ENCODE peak calls at places on chromosome 21, in eight cellular contexts. One of them, this sample, is unnamed.

GRCh38 chr21:46056450-46056903 is 41.4 kb upstream of the COL6A2 start:
- DNase-seq in AG09319: peak; percentile 83
- DNase-seq in stimulated activated CD8-positive, alpha-beta memory T cell treated with anti-CD3 and anti-CD28 coated beads, Interleukin-2, amount 100 ng/mL, for 1 hour: no peak
- DNase-seq in activated naive CD8-positive, alpha-beta T cell treated with anti-CD3 and anti-CD28 coated beads, Interleukin-2, amount 10 ng/mL, durations not matched to agents 7 days and 5 days: no peak
- DNase-seq in substantia nigra: no peak
- DNase-seq in HFFc6: peak; percentile 52
- DNase-seq in adipocyte: peak; percentile 89
- DNase-seq in stimulated activated CD4-positive, alpha-beta T cell treated with anti-CD3 and anti-CD28 coated beads, Interleukin-2, amount 100 ng/mL, for 48 hours: no peak
- DNase-seq in this sample: no peak

GRCh38 chr21:39123375-39123774 is 59.9 kb downstream of the PSMG1 start:
- DNase-seq in HFFc6: no peak
- DNase-seq in stimulated activated CD4-positive, alpha-beta T cell treated with anti-CD3 and anti-CD28 coated beads, Interleukin-2, amount 100 ng/mL, for 48 hours: no peak
- DNase-seq in AG09319: no peak
- DNase-seq in stimulated activated CD8-positive, alpha-beta memory T cell treated with anti-CD3 and anti-CD28 coated beads, Interleukin-2, amount 100 ng/mL, for 1 hour: no peak
- DNase-seq in substantia nigra: no peak
- DNase-seq in adipocyte: no peak
- DNase-seq in activated naive CD8-positive, alpha-beta T cell treated with anti-CD3 and anti-CD28 coated beads, Interleukin-2, amount 10 ng/mL, durations not matched to agents 7 days and 5 days: no peak
- DNase-seq in this sample: no peak

GRCh38 chr21:46457801-46458314 is 833 bp upstream of the DIP2A start:
- DNase-seq in stimulated activated CD4-positive, alpha-beta T cell treated with anti-CD3 and anti-CD28 coated beads, Interleukin-2, amount 100 ng/mL, for 48 hours: peak; percentile 22
- DNase-seq in HFFc6: peak; percentile 43
- DNase-seq in AG09319: no peak
- DNase-seq in adipocyte: peak; percentile 75
- DNase-seq in stimulated activated CD8-positive, alpha-beta memory T cell treated with anti-CD3 and anti-CD28 coated beads, Interleukin-2, amount 100 ng/mL, for 1 hour: no peak
- DNase-seq in substantia nigra: peak; percentile 60
- DNase-seq in activated naive CD8-positive, alpha-beta T cell treated with anti-CD3 and anti-CD28 coated beads, Interleukin-2, amount 10 ng/mL, durations not matched to agents 7 days and 5 days: no peak
- DNase-seq in this sample: no peak

GRCh38 chr21:44618909-44619308 is 7.0 kb downstream of the KRTAP10-8 start:
- DNase-seq in stimulated activated CD8-positive, alpha-beta memory T cell treated with anti-CD3 and anti-CD28 coated beads, Interleukin-2, amount 100 ng/mL, for 1 hour: peak; percentile 27
- DNase-seq in AG09319: no peak
- DNase-seq in substantia nigra: no peak
- DNase-seq in activated naive CD8-positive, alpha-beta T cell treated with anti-CD3 and anti-CD28 coated beads, Interleukin-2, amount 10 ng/mL, durations not matched to agents 7 days and 5 days: no peak
- DNase-seq in HFFc6: no peak
- DNase-seq in adipocyte: no peak
- DNase-seq in stimulated activated CD4-positive, alpha-beta T cell treated with anti-CD3 and anti-CD28 coated beads, Interleukin-2, amount 100 ng/mL, for 48 hours: peak; percentile 31
- DNase-seq in this sample: no peak

GRCh38 chr21:33152228-33153130 is 77.3 kb upstream of the IFNAR2 start:
- DNase-seq in stimulated activated CD4-positive, alpha-beta T cell treated with anti-CD3 and anti-CD28 coated beads, Interleukin-2, amount 100 ng/mL, for 48 hours: no peak
- DNase-seq in activated naive CD8-positive, alpha-beta T cell treated with anti-CD3 and anti-CD28 coated beads, Interleukin-2, amount 10 ng/mL, durations not matched to agents 7 days and 5 days: no peak
- DNase-seq in stimulated activated CD8-positive, alpha-beta memory T cell treated with anti-CD3 and anti-CD28 coated beads, Interleukin-2, amount 100 ng/mL, for 1 hour: no peak
- DNase-seq in substantia nigra: no peak
- DNase-seq in AG09319: no peak
- DNase-seq in adipocyte: no peak
- DNase-seq in HFFc6: no peak
- DNase-seq in this sample: no peak

GRCh38 chr21:33441489-33442477 is 38.0 kb downstream of the TMEM50B start:
- DNase-seq in substantia nigra: no peak
- DNase-seq in stimulated activated CD8-positive, alpha-beta memory T cell treated with anti-CD3 and anti-CD28 coated beads, Interleukin-2, amount 100 ng/mL, for 1 hour: no peak
- DNase-seq in activated naive CD8-positive, alpha-beta T cell treated with anti-CD3 and anti-CD28 coated beads, Interleukin-2, amount 10 ng/mL, durations not matched to agents 7 days and 5 days: no peak
- DNase-seq in AG09319: no peak
- DNase-seq in HFFc6: peak; percentile 65
- DNase-seq in adipocyte: peak; percentile 58
- DNase-seq in stimulated activated CD4-positive, alpha-beta T cell treated with anti-CD3 and anti-CD28 coated beads, Interleukin-2, amount 100 ng/mL, for 48 hours: no peak
- DNase-seq in this sample: no peak

GRCh38 chr21:42903817-42904216 is 10.7 kb downstream of the NDUFV3 start:
- DNase-seq in activated naive CD8-positive, alpha-beta T cell treated with anti-CD3 and anti-CD28 coated beads, Interleukin-2, amount 10 ng/mL, durations not matched to agents 7 days and 5 days: no peak
- DNase-seq in stimulated activated CD8-positive, alpha-beta memory T cell treated with anti-CD3 and anti-CD28 coated beads, Interleukin-2, amount 100 ng/mL, for 1 hour: no peak
- DNase-seq in stimulated activated CD4-positive, alpha-beta T cell treated with anti-CD3 and anti-CD28 coated beads, Interleukin-2, amount 100 ng/mL, for 48 hours: no peak
- DNase-seq in HFFc6: no peak
- DNase-seq in adipocyte: no peak
- DNase-seq in substantia nigra: no peak
- DNase-seq in AG09319: no peak
- DNase-seq in this sample: no peak

GRCh38 chr21:43726686-43727570 is 8.0 kb downstream of the PDXK start:
- DNase-seq in activated naive CD8-positive, alpha-beta T cell treated with anti-CD3 and anti-CD28 coated beads, Interleukin-2, amount 10 ng/mL, durations not matched to agents 7 days and 5 days: no peak
- DNase-seq in stimulated activated CD8-positive, alpha-beta memory T cell treated with anti-CD3 and anti-CD28 coated beads, Interleukin-2, amount 100 ng/mL, for 1 hour: no peak
- DNase-seq in adipocyte: no peak
- DNase-seq in HFFc6: no peak
- DNase-seq in AG09319: no peak
- DNase-seq in stimulated activated CD4-positive, alpha-beta T cell treated with anti-CD3 and anti-CD28 coated beads, Interleukin-2, amount 100 ng/mL, for 48 hours: no peak
- DNase-seq in substantia nigra: no peak
- DNase-seq in this sample: no peak

GRCh38 chr21:27248791-27249190 is 281.9 kb upstream of the ADAMTS5 start:
- DNase-seq in AG09319: no peak
- DNase-seq in activated naive CD8-positive, alpha-beta T cell treated with anti-CD3 and anti-CD28 coated beads, Interleukin-2, amount 10 ng/mL, durations not matched to agents 7 days and 5 days: no peak
- DNase-seq in HFFc6: no peak
- DNase-seq in substantia nigra: no peak
- DNase-seq in stimulated activated CD4-positive, alpha-beta T cell treated with anti-CD3 and anti-CD28 coated beads, Interleukin-2, amount 100 ng/mL, for 48 hours: no peak
- DNase-seq in adipocyte: no peak
- DNase-seq in stimulated activated CD8-positive, alpha-beta memory T cell treated with anti-CD3 and anti-CD28 coated beads, Interleukin-2, amount 100 ng/mL, for 1 hour: no peak
- DNase-seq in this sample: no peak

GRCh38 chr21:35206141-35207125 is 157.3 kb upstream of the RUNX1 start:
- DNase-seq in substantia nigra: no peak
- DNase-seq in stimulated activated CD4-positive, alpha-beta T cell treated with anti-CD3 and anti-CD28 coated beads, Interleukin-2, amount 100 ng/mL, for 48 hours: no peak
- DNase-seq in AG09319: no peak
- DNase-seq in stimulated activated CD8-positive, alpha-beta memory T cell treated with anti-CD3 and anti-CD28 coated beads, Interleukin-2, amount 100 ng/mL, for 1 hour: no peak
- DNase-seq in HFFc6: no peak
- DNase-seq in adipocyte: no peak
- DNase-seq in activated naive CD8-positive, alpha-beta T cell treated with anti-CD3 and anti-CD28 coated beads, Interleukin-2, amount 10 ng/mL, durations not matched to agents 7 days and 5 days: no peak
- DNase-seq in this sample: peak; percentile 38

GRCh38 chr21:30044447-30045064 is 104.8 kb upstream of the GRIK1 start:
- DNase-seq in adipocyte: peak; percentile 69
- DNase-seq in substantia nigra: no peak
- DNase-seq in HFFc6: no peak
- DNase-seq in AG09319: no peak
- DNase-seq in activated naive CD8-positive, alpha-beta T cell treated with anti-CD3 and anti-CD28 coated beads, Interleukin-2, amount 10 ng/mL, durations not matched to agents 7 days and 5 days: no peak
- DNase-seq in stimulated activated CD8-positive, alpha-beta memory T cell treated with anti-CD3 and anti-CD28 coated beads, Interleukin-2, amount 100 ng/mL, for 1 hour: no peak
- DNase-seq in stimulated activated CD4-positive, alpha-beta T cell treated with anti-CD3 and anti-CD28 coated beads, Interleukin-2, amount 100 ng/mL, for 48 hours: peak; percentile 7
- DNase-seq in this sample: peak; percentile 3

GRCh38 chr21:43201491-43201890 is 32.7 kb downstream of the CRYAA start:
- DNase-seq in HFFc6: no peak
- DNase-seq in stimulated activated CD4-positive, alpha-beta T cell treated with anti-CD3 and anti-CD28 coated beads, Interleukin-2, amount 100 ng/mL, for 48 hours: no peak
- DNase-seq in activated naive CD8-positive, alpha-beta T cell treated with anti-CD3 and anti-CD28 coated beads, Interleukin-2, amount 10 ng/mL, durations not matched to agents 7 days and 5 days: no peak
- DNase-seq in adipocyte: no peak
- DNase-seq in stimulated activated CD8-positive, alpha-beta memory T cell treated with anti-CD3 and anti-CD28 coated beads, Interleukin-2, amount 100 ng/mL, for 1 hour: no peak
- DNase-seq in substantia nigra: no peak
- DNase-seq in AG09319: no peak
- DNase-seq in this sample: no peak

GRCh38 chr21:25501996-25502665 is 105.2 kb downstream of the MRPL39 start:
- DNase-seq in HFFc6: no peak
- DNase-seq in adipocyte: no peak
- DNase-seq in AG09319: no peak
- DNase-seq in stimulated activated CD8-positive, alpha-beta memory T cell treated with anti-CD3 and anti-CD28 coated beads, Interleukin-2, amount 100 ng/mL, for 1 hour: no peak
- DNase-seq in substantia nigra: no peak
- DNase-seq in activated naive CD8-positive, alpha-beta T cell treated with anti-CD3 and anti-CD28 coated beads, Interleukin-2, amount 10 ng/mL, durations not matched to agents 7 days and 5 days: no peak
- DNase-seq in stimulated activated CD4-positive, alpha-beta T cell treated with anti-CD3 and anti-CD28 coated beads, Interleukin-2, amount 100 ng/mL, for 48 hours: peak; percentile 53
- DNase-seq in this sample: no peak

GRCh38 chr21:28513450-28513849 is 479.2 kb downstream of the LTN1 start:
- DNase-seq in activated naive CD8-positive, alpha-beta T cell treated with anti-CD3 and anti-CD28 coated beads, Interleukin-2, amount 10 ng/mL, durations not matched to agents 7 days and 5 days: no peak
- DNase-seq in adipocyte: no peak
- DNase-seq in substantia nigra: no peak
- DNase-seq in AG09319: no peak
- DNase-seq in stimulated activated CD4-positive, alpha-beta T cell treated with anti-CD3 and anti-CD28 coated beads, Interleukin-2, amount 100 ng/mL, for 48 hours: no peak
- DNase-seq in stimulated activated CD8-positive, alpha-beta memory T cell treated with anti-CD3 and anti-CD28 coated beads, Interleukin-2, amount 100 ng/mL, for 1 hour: no peak
- DNase-seq in HFFc6: no peak
- DNase-seq in this sample: no peak

GRCh38 chr21:41894922-41895557 is 15.9 kb upstream of the PRDM15 start:
- DNase-seq in HFFc6: peak; percentile 13
- DNase-seq in substantia nigra: no peak
- DNase-seq in stimulated activated CD8-positive, alpha-beta memory T cell treated with anti-CD3 and anti-CD28 coated beads, Interleukin-2, amount 100 ng/mL, for 1 hour: no peak
- DNase-seq in adipocyte: peak; percentile 53
- DNase-seq in AG09319: peak; percentile 14
- DNase-seq in activated naive CD8-positive, alpha-beta T cell treated with anti-CD3 and anti-CD28 coated beads, Interleukin-2, amount 10 ng/mL, durations not matched to agents 7 days and 5 days: no peak
- DNase-seq in stimulated activated CD4-positive, alpha-beta T cell treated with anti-CD3 and anti-CD28 coated beads, Interleukin-2, amount 100 ng/mL, for 48 hours: no peak
- DNase-seq in this sample: peak; percentile 45

GRCh38 chr21:38289697-38290096 is 32.9 kb downstream of the KCNJ15 start:
- DNase-seq in stimulated activated CD4-positive, alpha-beta T cell treated with anti-CD3 and anti-CD28 coated beads, Interleukin-2, amount 100 ng/mL, for 48 hours: no peak
- DNase-seq in activated naive CD8-positive, alpha-beta T cell treated with anti-CD3 and anti-CD28 coated beads, Interleukin-2, amount 10 ng/mL, durations not matched to agents 7 days and 5 days: no peak
- DNase-seq in AG09319: peak; percentile 96
- DNase-seq in substantia nigra: no peak
- DNase-seq in stimulated activated CD8-positive, alpha-beta memory T cell treated with anti-CD3 and anti-CD28 coated beads, Interleukin-2, amount 100 ng/mL, for 1 hour: no peak
- DNase-seq in HFFc6: peak; percentile 99
- DNase-seq in adipocyte: peak; percentile 97
- DNase-seq in this sample: no peak

GRCh38 chr21:29168874-29169273 is 38.4 kb downstream of the MAP3K7CL start:
- DNase-seq in activated naive CD8-positive, alpha-beta T cell treated with anti-CD3 and anti-CD28 coated beads, Interleukin-2, amount 10 ng/mL, durations not matched to agents 7 days and 5 days: no peak
- DNase-seq in AG09319: no peak
- DNase-seq in stimulated activated CD4-positive, alpha-beta T cell treated with anti-CD3 and anti-CD28 coated beads, Interleukin-2, amount 100 ng/mL, for 48 hours: no peak
- DNase-seq in substantia nigra: no peak
- DNase-seq in adipocyte: no peak
- DNase-seq in HFFc6: no peak
- DNase-seq in stimulated activated CD8-positive, alpha-beta memory T cell treated with anti-CD3 and anti-CD28 coated beads, Interleukin-2, amount 100 ng/mL, for 1 hour: no peak
- DNase-seq in this sample: peak; percentile 99

GRCh38 chr21:41419921-41420862 is 5.8 kb upstream of the MX1 start:
- DNase-seq in activated naive CD8-positive, alpha-beta T cell treated with anti-CD3 and anti-CD28 coated beads, Interleukin-2, amount 10 ng/mL, durations not matched to agents 7 days and 5 days: peak; percentile 77
- DNase-seq in stimulated activated CD4-positive, alpha-beta T cell treated with anti-CD3 and anti-CD28 coated beads, Interleukin-2, amount 100 ng/mL, for 48 hours: no peak
- DNase-seq in AG09319: peak; percentile 72
- DNase-seq in HFFc6: peak; percentile 70
- DNase-seq in stimulated activated CD8-positive, alpha-beta memory T cell treated with anti-CD3 and anti-CD28 coated beads, Interleukin-2, amount 100 ng/mL, for 1 hour: peak; percentile 21
- DNase-seq in adipocyte: peak; percentile 95
- DNase-seq in substantia nigra: peak; percentile 64
- DNase-seq in this sample: peak; percentile 72

GRCh38 chr21:33308586-33309490 is 15.9 kb upstream of the IFNAR1 start:
- DNase-seq in activated naive CD8-positive, alpha-beta T cell treated with anti-CD3 and anti-CD28 coated beads, Interleukin-2, amount 10 ng/mL, durations not matched to agents 7 days and 5 days: no peak
- DNase-seq in AG09319: no peak
- DNase-seq in substantia nigra: no peak
- DNase-seq in HFFc6: no peak
- DNase-seq in stimulated activated CD4-positive, alpha-beta T cell treated with anti-CD3 and anti-CD28 coated beads, Interleukin-2, amount 100 ng/mL, for 48 hours: no peak
- DNase-seq in adipocyte: peak; percentile 24
- DNase-seq in stimulated activated CD8-positive, alpha-beta memory T cell treated with anti-CD3 and anti-CD28 coated beads, Interleukin-2, amount 100 ng/mL, for 1 hour: no peak
- DNase-seq in this sample: no peak

GRCh38 chr21:45467221-45467779 is 62.3 kb downstream of the COL18A1 start:
- DNase-seq in activated naive CD8-positive, alpha-beta T cell treated with anti-CD3 and anti-CD28 coated beads, Interleukin-2, amount 10 ng/mL, durations not matched to agents 7 days and 5 days: no peak
- DNase-seq in stimulated activated CD4-positive, alpha-beta T cell treated with anti-CD3 and anti-CD28 coated beads, Interleukin-2, amount 100 ng/mL, for 48 hours: no peak
- DNase-seq in AG09319: no peak
- DNase-seq in substantia nigra: no peak
- DNase-seq in HFFc6: no peak
- DNase-seq in adipocyte: no peak
- DNase-seq in stimulated activated CD8-positive, alpha-beta memory T cell treated with anti-CD3 and anti-CD28 coated beads, Interleukin-2, amount 100 ng/mL, for 1 hour: no peak
- DNase-seq in this sample: no peak

GRCh38 chr21:33266784-33267135 is 593 bp downstream of the IL10RB start:
- DNase-seq in stimulated activated CD8-positive, alpha-beta memory T cell treated with anti-CD3 and anti-CD28 coated beads, Interleukin-2, amount 100 ng/mL, for 1 hour: no peak
- DNase-seq in stimulated activated CD4-positive, alpha-beta T cell treated with anti-CD3 and anti-CD28 coated beads, Interleukin-2, amount 100 ng/mL, for 48 hours: peak; percentile 15
- DNase-seq in activated naive CD8-positive, alpha-beta T cell treated with anti-CD3 and anti-CD28 coated beads, Interleukin-2, amount 10 ng/mL, durations not matched to agents 7 days and 5 days: no peak
- DNase-seq in substantia nigra: no peak
- DNase-seq in HFFc6: no peak
- DNase-seq in AG09319: no peak
- DNase-seq in adipocyte: peak; percentile 6
- DNase-seq in this sample: no peak

GRCh38 chr21:45313682-45314081 is 26.0 kb upstream of the POFUT2 start:
- DNase-seq in stimulated activated CD8-positive, alpha-beta memory T cell treated with anti-CD3 and anti-CD28 coated beads, Interleukin-2, amount 100 ng/mL, for 1 hour: no peak
- DNase-seq in stimulated activated CD4-positive, alpha-beta T cell treated with anti-CD3 and anti-CD28 coated beads, Interleukin-2, amount 100 ng/mL, for 48 hours: no peak
- DNase-seq in substantia nigra: no peak
- DNase-seq in adipocyte: no peak
- DNase-seq in activated naive CD8-positive, alpha-beta T cell treated with anti-CD3 and anti-CD28 coated beads, Interleukin-2, amount 10 ng/mL, durations not matched to agents 7 days and 5 days: no peak
- DNase-seq in AG09319: no peak
- DNase-seq in HFFc6: no peak
- DNase-seq in this sample: no peak

GRCh38 chr21:42858957-42859890 is 20.1 kb downstream of the WDR4 start:
- DNase-seq in stimulated activated CD8-positive, alpha-beta memory T cell treated with anti-CD3 and anti-CD28 coated beads, Interleukin-2, amount 100 ng/mL, for 1 hour: no peak
- DNase-seq in adipocyte: no peak
- DNase-seq in stimulated activated CD4-positive, alpha-beta T cell treated with anti-CD3 and anti-CD28 coated beads, Interleukin-2, amount 100 ng/mL, for 48 hours: no peak
- DNase-seq in activated naive CD8-positive, alpha-beta T cell treated with anti-CD3 and anti-CD28 coated beads, Interleukin-2, amount 10 ng/mL, durations not matched to agents 7 days and 5 days: no peak
- DNase-seq in substantia nigra: no peak
- DNase-seq in AG09319: no peak
- DNase-seq in HFFc6: no peak
- DNase-seq in this sample: no peak

GRCh38 chr21:29208666-29209059 is 78.2 kb downstream of the MAP3K7CL start:
- DNase-seq in HFFc6: peak; percentile 86
- DNase-seq in stimulated activated CD4-positive, alpha-beta T cell treated with anti-CD3 and anti-CD28 coated beads, Interleukin-2, amount 100 ng/mL, for 48 hours: no peak
- DNase-seq in adipocyte: peak; percentile 89
- DNase-seq in stimulated activated CD8-positive, alpha-beta memory T cell treated with anti-CD3 and anti-CD28 coated beads, Interleukin-2, amount 100 ng/mL, for 1 hour: no peak
- DNase-seq in substantia nigra: no peak
- DNase-seq in AG09319: peak; percentile 62
- DNase-seq in activated naive CD8-positive, alpha-beta T cell treated with anti-CD3 and anti-CD28 coated beads, Interleukin-2, amount 10 ng/mL, durations not matched to agents 7 days and 5 days: no peak
- DNase-seq in this sample: peak; percentile 55

GRCh38 chr21:46081022-46081861 is 16.7 kb upstream of the COL6A2 start:
- DNase-seq in stimulated activated CD8-positive, alpha-beta memory T cell treated with anti-CD3 and anti-CD28 coated beads, Interleukin-2, amount 100 ng/mL, for 1 hour: no peak
- DNase-seq in HFFc6: no peak
- DNase-seq in adipocyte: no peak
- DNase-seq in activated naive CD8-positive, alpha-beta T cell treated with anti-CD3 and anti-CD28 coated beads, Interleukin-2, amount 10 ng/mL, durations not matched to agents 7 days and 5 days: no peak
- DNase-seq in stimulated activated CD4-positive, alpha-beta T cell treated with anti-CD3 and anti-CD28 coated beads, Interleukin-2, amount 100 ng/mL, for 48 hours: no peak
- DNase-seq in AG09319: no peak
- DNase-seq in substantia nigra: no peak
- DNase-seq in this sample: no peak

GRCh38 chr21:45894891-45895777 is 86.4 kb upstream of the COL6A1 start:
- DNase-seq in HFFc6: no peak
- DNase-seq in adipocyte: no peak
- DNase-seq in substantia nigra: no peak
- DNase-seq in stimulated activated CD4-positive, alpha-beta T cell treated with anti-CD3 and anti-CD28 coated beads, Interleukin-2, amount 100 ng/mL, for 48 hours: no peak
- DNase-seq in AG09319: no peak
- DNase-seq in stimulated activated CD8-positive, alpha-beta memory T cell treated with anti-CD3 and anti-CD28 coated beads, Interleukin-2, amount 100 ng/mL, for 1 hour: no peak
- DNase-seq in activated naive CD8-positive, alpha-beta T cell treated with anti-CD3 and anti-CD28 coated beads, Interleukin-2, amount 10 ng/mL, durations not matched to agents 7 days and 5 days: no peak
- DNase-seq in this sample: no peak

GRCh38 chr21:28516996-28517592 is 475.6 kb downstream of the LTN1 start:
- DNase-seq in substantia nigra: peak; percentile 46
- DNase-seq in stimulated activated CD4-positive, alpha-beta T cell treated with anti-CD3 and anti-CD28 coated beads, Interleukin-2, amount 100 ng/mL, for 48 hours: peak; percentile 49
- DNase-seq in activated naive CD8-positive, alpha-beta T cell treated with anti-CD3 and anti-CD28 coated beads, Interleukin-2, amount 10 ng/mL, durations not matched to agents 7 days and 5 days: peak; percentile 65
- DNase-seq in adipocyte: no peak
- DNase-seq in stimulated activated CD8-positive, alpha-beta memory T cell treated with anti-CD3 and anti-CD28 coated beads, Interleukin-2, amount 100 ng/mL, for 1 hour: peak; percentile 20
- DNase-seq in HFFc6: no peak
- DNase-seq in AG09319: no peak
- DNase-seq in this sample: peak; percentile 28

GRCh38 chr21:35156293-35156976 is 107.3 kb upstream of the RUNX1 start:
- DNase-seq in stimulated activated CD4-positive, alpha-beta T cell treated with anti-CD3 and anti-CD28 coated beads, Interleukin-2, amount 100 ng/mL, for 48 hours: no peak
- DNase-seq in substantia nigra: no peak
- DNase-seq in activated naive CD8-positive, alpha-beta T cell treated with anti-CD3 and anti-CD28 coated beads, Interleukin-2, amount 10 ng/mL, durations not matched to agents 7 days and 5 days: no peak
- DNase-seq in AG09319: no peak
- DNase-seq in HFFc6: no peak
- DNase-seq in stimulated activated CD8-positive, alpha-beta memory T cell treated with anti-CD3 and anti-CD28 coated beads, Interleukin-2, amount 100 ng/mL, for 1 hour: no peak
- DNase-seq in adipocyte: no peak
- DNase-seq in this sample: no peak

GRCh38 chr21:32889596-32889995 is 118.0 kb upstream of the PAXBP1 start:
- DNase-seq in HFFc6: peak; percentile 36
- DNase-seq in AG09319: no peak
- DNase-seq in stimulated activated CD4-positive, alpha-beta T cell treated with anti-CD3 and anti-CD28 coated beads, Interleukin-2, amount 100 ng/mL, for 48 hours: no peak
- DNase-seq in substantia nigra: no peak
- DNase-seq in stimulated activated CD8-positive, alpha-beta memory T cell treated with anti-CD3 and anti-CD28 coated beads, Interleukin-2, amount 100 ng/mL, for 1 hour: no peak
- DNase-seq in adipocyte: no peak
- DNase-seq in activated naive CD8-positive, alpha-beta T cell treated with anti-CD3 and anti-CD28 coated beads, Interleukin-2, amount 10 ng/mL, durations not matched to agents 7 days and 5 days: no peak
- DNase-seq in this sample: no peak

GRCh38 chr21:27475363-27475955 is 508.6 kb upstream of the ADAMTS5 start:
- DNase-seq in adipocyte: no peak
- DNase-seq in stimulated activated CD8-positive, alpha-beta memory T cell treated with anti-CD3 and anti-CD28 coated beads, Interleukin-2, amount 100 ng/mL, for 1 hour: no peak
- DNase-seq in substantia nigra: no peak
- DNase-seq in HFFc6: no peak
- DNase-seq in stimulated activated CD4-positive, alpha-beta T cell treated with anti-CD3 and anti-CD28 coated beads, Interleukin-2, amount 100 ng/mL, for 48 hours: no peak
- DNase-seq in AG09319: no peak
- DNase-seq in activated naive CD8-positive, alpha-beta T cell treated with anti-CD3 and anti-CD28 coated beads, Interleukin-2, amount 10 ng/mL, durations not matched to agents 7 days and 5 days: no peak
- DNase-seq in this sample: no peak

GRCh38 chr21:39444406-39445145 is 1.0 kb downstream of the LCA5L start:
- DNase-seq in HFFc6: peak; percentile 53
- DNase-seq in stimulated activated CD8-positive, alpha-beta memory T cell treated with anti-CD3 and anti-CD28 coated beads, Interleukin-2, amount 100 ng/mL, for 1 hour: no peak
- DNase-seq in stimulated activated CD4-positive, alpha-beta T cell treated with anti-CD3 and anti-CD28 coated beads, Interleukin-2, amount 100 ng/mL, for 48 hours: no peak
- DNase-seq in AG09319: no peak
- DNase-seq in substantia nigra: no peak
- DNase-seq in activated naive CD8-positive, alpha-beta T cell treated with anti-CD3 and anti-CD28 coated beads, Interleukin-2, amount 10 ng/mL, durations not matched to agents 7 days and 5 days: no peak
- DNase-seq in adipocyte: peak; percentile 77
- DNase-seq in this sample: no peak

GRCh38 chr21:38493549-38494253 is 4.6 kb downstream of the ERG start:
- DNase-seq in AG09319: no peak
- DNase-seq in stimulated activated CD8-positive, alpha-beta memory T cell treated with anti-CD3 and anti-CD28 coated beads, Interleukin-2, amount 100 ng/mL, for 1 hour: no peak
- DNase-seq in activated naive CD8-positive, alpha-beta T cell treated with anti-CD3 and anti-CD28 coated beads, Interleukin-2, amount 10 ng/mL, durations not matched to agents 7 days and 5 days: no peak
- DNase-seq in adipocyte: no peak
- DNase-seq in stimulated activated CD4-positive, alpha-beta T cell treated with anti-CD3 and anti-CD28 coated beads, Interleukin-2, amount 100 ng/mL, for 48 hours: no peak
- DNase-seq in HFFc6: no peak
- DNase-seq in substantia nigra: no peak
- DNase-seq in this sample: no peak

GRCh38 chr21:42818328-42818749 is 61.0 kb downstream of the WDR4 start:
- DNase-seq in activated naive CD8-positive, alpha-beta T cell treated with anti-CD3 and anti-CD28 coated beads, Interleukin-2, amount 10 ng/mL, durations not matched to agents 7 days and 5 days: peak; percentile 66
- DNase-seq in substantia nigra: peak; percentile 50
- DNase-seq in AG09319: peak; percentile 11
- DNase-seq in stimulated activated CD4-positive, alpha-beta T cell treated with anti-CD3 and anti-CD28 coated beads, Interleukin-2, amount 100 ng/mL, for 48 hours: peak; percentile 53
- DNase-seq in adipocyte: peak; percentile 73
- DNase-seq in HFFc6: peak; percentile 34
- DNase-seq in stimulated activated CD8-positive, alpha-beta memory T cell treated with anti-CD3 and anti-CD28 coated beads, Interleukin-2, amount 100 ng/mL, for 1 hour: peak; percentile 19
- DNase-seq in this sample: peak; percentile 53

GRCh38 chr21:45886610-45887026 is 95.0 kb upstream of the COL6A1 start:
- DNase-seq in adipocyte: no peak
- DNase-seq in stimulated activated CD4-positive, alpha-beta T cell treated with anti-CD3 and anti-CD28 coated beads, Interleukin-2, amount 100 ng/mL, for 48 hours: peak; percentile 27
- DNase-seq in AG09319: no peak
- DNase-seq in substantia nigra: no peak
- DNase-seq in activated naive CD8-positive, alpha-beta T cell treated with anti-CD3 and anti-CD28 coated beads, Interleukin-2, amount 10 ng/mL, durations not matched to agents 7 days and 5 days: no peak
- DNase-seq in stimulated activated CD8-positive, alpha-beta memory T cell treated with anti-CD3 and anti-CD28 coated beads, Interleukin-2, amount 100 ng/mL, for 1 hour: no peak
- DNase-seq in HFFc6: no peak
- DNase-seq in this sample: no peak